ENCODE peak calls at places on chromosomes 13 and 19, in ten cellular contexts. B is transverse colon, K is lower leg skin, R is dorsolateral prefrontal cortex, M is psoas muscle, P is heart left ventricle, V is pancreas, I is HFF-Myc, S is breast epithelium, A is WERI-Rb-1. T is an unnamed sample.

GRCh38 chr13:48542138-48542537 is 9.3 kb upstream of the RCBTB2 start:
- DNase-seq in B (no peak), K (no peak), R (no peak), M (no peak), P (no peak), V (no peak), I (no peak), S (no peak), A (no peak), T (no peak)

GRCh38 chr19:58476498-58477015 is 405 bp downstream of the ZNF446 start:
- DNase-seq in B (no peak), K (no peak), R (peak), M (no peak), P (no peak), V (no peak), I (no peak), S (no peak), A (no peak), T (peak)

GRCh38 chr19:21568816-21569496 is 63.6 kb downstream of the ZNF429 start:
- DNase-seq in B (peak), K (peak), R (peak), M (peak), P (peak), V (peak), I (no peak), S (peak), A (peak), T (peak)

GRCh38 chr19:14554382-14554812 is 17.5 kb downstream of the NDUFB7 start:
- DNase-seq in B (peak), K (peak), R (no peak), M (no peak), P (no peak), V (no peak), I (no peak), S (peak), A (no peak), T (no peak)

GRCh38 chr13:34258646-34259386 is 440.9 kb downstream of the RFC3 start:
- DNase-seq in B (no peak), K (no peak), R (no peak), M (no peak), P (no peak), V (no peak), I (no peak), S (no peak), A (no peak), T (no peak)

GRCh38 chr13:110641055-110642015 is 26.0 kb downstream of the NAXD start:
- DNase-seq in B (no peak), K (no peak), R (no peak), M (no peak), P (no peak), V (no peak), I (no peak), S (no peak), A (no peak), T (no peak)

GRCh38 chr19:4061178-4061682 is 5.5 kb downstream of the ZBTB7A start:
- DNase-seq in B (peak), K (peak), R (no peak), M (peak), P (peak), V (peak), I (no peak), S (peak), A (no peak), T (peak)

GRCh38 chr13:104327217-104327616 is 1261.0 kb upstream of the SLC10A2 start:
- DNase-seq in B (no peak), K (no peak), R (no peak), M (no peak), P (no peak), V (no peak), I (no peak), S (no peak), A (no peak), T (no peak)

GRCh38 chr13:43915451-43915850 is 35.7 kb downstream of the LACC1 start:
- DNase-seq in B (no peak), K (no peak), R (no peak), M (no peak), P (no peak), V (no peak), I (no peak), S (no peak), A (no peak), T (no peak)

GRCh38 chr13:51935326-51936171 is 73.8 kb downstream of the CCDC70 start:
- DNase-seq in B (peak), K (no peak), R (no peak), M (no peak), P (no peak), V (peak), I (no peak), S (no peak), A (peak), T (no peak)

GRCh38 chr19:4709440-4710280 is 14.0 kb downstream of the DPP9 start:
- DNase-seq in B (no peak), K (no peak), R (no peak), M (peak), P (no peak), V (peak), I (no peak), S (no peak), A (no peak), T (peak)

GRCh38 chr13:112768795-112769411 is 79.1 kb downstream of the ATP11A start:
- DNase-seq in B (peak), K (no peak), R (no peak), M (peak), P (peak), V (no peak), I (no peak), S (no peak), A (no peak), T (peak)

GRCh38 chr19:3494051-3494450 is 6.4 kb downstream of the DOHH start:
- DNase-seq in B (no peak), K (no peak), R (peak), M (no peak), P (no peak), V (no peak), I (no peak), S (no peak), A (peak), T (peak)

GRCh38 chr13:61410669-61411297 is 4.9 kb downstream of the PCDH20 start:
- DNase-seq in B (no peak), K (no peak), R (no peak), M (no peak), P (no peak), V (no peak), I (no peak), S (no peak), A (no peak), T (no peak)
- TF ChIP-seq CTCF in B (peak), K (no peak), R (peak), M (peak), P (peak), V (no peak), I (peak), S (no peak), A (no peak), T (peak)

DNA sequence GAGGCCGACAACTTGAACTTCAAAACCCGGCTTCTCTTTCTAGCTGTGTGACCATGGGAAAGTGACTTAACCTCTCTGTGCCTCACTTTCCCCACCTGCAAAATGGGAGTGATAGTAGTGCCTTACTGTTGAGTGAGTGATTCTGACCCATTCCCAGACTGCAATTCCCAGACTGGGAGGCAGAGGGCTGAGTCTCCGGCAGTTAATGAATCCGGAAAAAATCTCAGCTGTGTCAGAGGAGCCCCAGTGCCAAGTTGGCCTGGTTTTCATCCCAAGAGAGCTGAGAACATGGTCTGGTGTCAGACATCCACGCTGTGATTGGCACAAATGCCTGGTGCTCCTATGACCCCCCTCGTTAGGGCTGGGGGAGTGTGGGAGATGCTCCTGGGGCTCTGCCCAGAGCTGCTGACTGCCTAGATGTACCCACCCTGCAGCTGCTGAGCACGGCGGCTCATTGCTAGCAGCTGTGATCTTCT is 50.0 kb downstream of the PIN1 start:
- DNase-seq in B (no peak), K (peak), R (peak), M (peak), P (peak), V (peak), I (no peak), S (no peak), A (no peak), T (no peak)
- TF ChIP-seq CTCF in B (no peak), K (no peak), R (peak), M (peak), P (peak), V (no peak), I (peak), S (no peak), A (peak), T (no peak)

GRCh38 chr19:1445932-1446712 is 3.8 kb upstream of the APC2 start:
- DNase-seq in B (no peak), K (no peak), R (peak), M (no peak), P (peak), V (no peak), I (no peak), S (no peak), A (peak), T (no peak)
- TF ChIP-seq CTCF in B (no peak), K (no peak), R (no peak), M (no peak), P (no peak), V (no peak), I (no peak), S (no peak), A (no peak), T (no peak)

GRCh38 chr13:42330991-42331390 is 59.0 kb downstream of the AKAP11 start:
- DNase-seq in B (no peak), K (no peak), R (no peak), M (no peak), P (no peak), V (no peak), I (no peak), S (no peak), A (no peak), T (no peak)

GRCh38 chr13:42337808-42338600 is 66.1 kb downstream of the AKAP11 start:
- DNase-seq in B (no peak), K (no peak), R (no peak), M (no peak), P (no peak), V (no peak), I (no peak), S (no peak), A (no peak), T (no peak)

GRCh38 chr13:42329239-42329638 is 57.3 kb downstream of the AKAP11 start:
- DNase-seq in B (no peak), K (no peak), R (no peak), M (no peak), P (no peak), V (no peak), I (no peak), S (no peak), A (no peak), T (no peak)

GRCh38 chr13:42334329-42334706 is 62.4 kb downstream of the AKAP11 start:
- DNase-seq in B (no peak), K (no peak), R (no peak), M (no peak), P (no peak), V (no peak), I (no peak), S (no peak), A (no peak), T (no peak)

DNA sequence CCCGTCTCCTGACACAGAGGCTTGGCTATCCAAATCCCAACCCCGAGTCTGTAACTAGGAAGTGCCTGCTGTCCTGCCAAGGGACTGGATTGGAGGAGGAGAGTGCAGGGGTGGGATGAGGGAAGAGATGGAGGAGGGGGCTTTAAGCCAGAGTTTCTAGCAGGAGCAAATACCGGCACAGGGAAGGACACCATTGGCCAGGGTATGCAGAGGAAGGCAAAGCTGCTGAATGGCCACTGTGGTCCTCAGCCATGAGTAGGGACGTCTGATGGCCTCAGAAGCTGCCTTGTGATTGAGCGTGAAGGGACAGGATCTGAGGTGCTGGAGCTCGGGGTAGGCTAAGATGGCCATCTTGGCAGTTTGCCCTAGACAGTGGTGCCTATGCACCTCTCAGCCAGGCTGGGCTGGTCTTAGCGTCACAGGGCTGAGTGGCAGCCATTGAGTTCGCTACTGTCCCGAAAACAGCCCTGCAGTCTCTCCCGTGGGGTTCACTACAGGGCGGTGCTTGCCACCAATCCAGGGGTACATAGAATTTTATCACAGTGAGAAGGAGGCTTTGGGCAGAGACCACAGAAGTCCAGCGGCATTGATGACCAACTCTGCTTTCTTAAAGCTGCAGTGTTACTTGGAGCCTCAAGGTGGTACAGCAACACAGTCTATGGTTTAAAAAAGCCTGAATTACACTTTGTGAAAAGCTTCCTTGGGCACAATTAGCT is 61.8 kb downstream of the AKAP11 start:
- DNase-seq in B (no peak), K (no peak), R (no peak), M (no peak), P (no peak), V (no peak), I (no peak), S (no peak), A (no peak), T (no peak)
- TF ChIP-seq CTCF in B (peak), K (no peak), R (peak), M (no peak), P (no peak), V (no peak), I (peak), S (no peak), A (peak), T (peak)

GRCh38 chr19:18470153-18470552 is 32.2 kb upstream of the ISYNA1 start:
- DNase-seq in B (no peak), K (no peak), R (no peak), M (no peak), P (no peak), V (peak), I (no peak), S (no peak), A (peak), T (peak)
- TF ChIP-seq CTCF in B (peak), K (no peak), R (peak), M (peak), P (peak), V (no peak), I (peak), S (no peak), A (peak), T (no peak)

T was measured in activated CD8-positive, alpha-beta T cell treated with anti-CD3 and anti-CD28 coated beads for 36 hours.